ENCODE peak calls at places on chromosomes 1 and 21, in six cellular contexts. One of them, this sample, is unnamed. For H3K4me1, the result is how much of the 10 kb centered on the place peaks cover.

GRCh38 chr21:33419538-33420123 is 16.4 kb downstream of the IFNGR2 start:
- DNase-seq in esophagus squamous epithelium: no peak
- DNase-seq in H1: no peak
- DNase-seq in CD8-positive, alpha-beta memory T cell: no peak
- DNase-seq in foreskin keratinocyte: no peak
- DNase-seq in RWPE2: no peak
- DNase-seq in this sample: no peak

GRCh38 chr1:206502813-206503212 is 4.5 kb upstream of the RASSF5 start:
- DNase-seq in esophagus squamous epithelium: no peak
- DNase-seq in H1: no peak
- DNase-seq in CD8-positive, alpha-beta memory T cell: no peak
- DNase-seq in foreskin keratinocyte: no peak
- DNase-seq in RWPE2: no peak
- DNase-seq in this sample: no peak

GRCh38 chr1:218164111-218164929 is 120.8 kb upstream of the RRP15 start:
- DNase-seq in esophagus squamous epithelium: no peak
- DNase-seq in H1: peak
- DNase-seq in CD8-positive, alpha-beta memory T cell: no peak
- DNase-seq in foreskin keratinocyte: no peak
- DNase-seq in RWPE2: no peak
- DNase-seq in this sample: no peak

GRCh38 chr1:214331827-214332423 is 51.0 kb downstream of the SMYD2 start:
- DNase-seq in esophagus squamous epithelium: no peak
- DNase-seq in H1: no peak
- DNase-seq in CD8-positive, alpha-beta memory T cell: peak
- DNase-seq in foreskin keratinocyte: peak
- DNase-seq in RWPE2: no peak
- DNase-seq in this sample: peak

GRCh38 chr1:39214998-39215873 is 10.7 kb downstream of the MACF1 start:
- DNase-seq in esophagus squamous epithelium: no peak
- DNase-seq in H1: no peak
- DNase-seq in CD8-positive, alpha-beta memory T cell: peak
- DNase-seq in foreskin keratinocyte: peak
- DNase-seq in RWPE2: no peak
- DNase-seq in this sample: no peak

GRCh38 chr1:211732276-211732571 is 56.8 kb upstream of the NEK2 start:
- DNase-seq in esophagus squamous epithelium: no peak
- DNase-seq in H1: no peak
- DNase-seq in CD8-positive, alpha-beta memory T cell: no peak
- DNase-seq in foreskin keratinocyte: no peak
- DNase-seq in RWPE2: no peak
- DNase-seq in this sample: no peak

GRCh38 chr1:87644033-87644432 is 315.4 kb downstream of the LMO4 start:
- DNase-seq in esophagus squamous epithelium: no peak
- DNase-seq in H1: no peak
- DNase-seq in CD8-positive, alpha-beta memory T cell: no peak
- DNase-seq in foreskin keratinocyte: no peak
- DNase-seq in RWPE2: no peak
- DNase-seq in this sample: no peak

GRCh38 chr1:235908742-235909520 is 42.2 kb upstream of the LYST start:
- DNase-seq in esophagus squamous epithelium: no peak
- DNase-seq in H1: no peak
- DNase-seq in CD8-positive, alpha-beta memory T cell: no peak
- DNase-seq in foreskin keratinocyte: peak
- DNase-seq in RWPE2: peak
- DNase-seq in this sample: no peak

GRCh38 chr1:3688356-3688755 is 36.0 kb downstream of the TP73 start:
- DNase-seq in esophagus squamous epithelium: no peak
- DNase-seq in H1: no peak
- DNase-seq in CD8-positive, alpha-beta memory T cell: no peak
- DNase-seq in foreskin keratinocyte: no peak
- DNase-seq in RWPE2: no peak
- DNase-seq in this sample: no peak

GRCh38 chr1:162565460-162565859 is 3.9 kb downstream of the UAP1 start:
- DNase-seq in esophagus squamous epithelium: no peak
- DNase-seq in H1: no peak
- DNase-seq in CD8-positive, alpha-beta memory T cell: no peak
- DNase-seq in foreskin keratinocyte: no peak
- DNase-seq in RWPE2: no peak
- DNase-seq in this sample: no peak

GRCh38 chr1:54325705-54326461 is 80.3 kb downstream of the SSBP3 start:
- DNase-seq in esophagus squamous epithelium: no peak
- DNase-seq in H1: no peak
- DNase-seq in CD8-positive, alpha-beta memory T cell: no peak
- DNase-seq in foreskin keratinocyte: no peak
- DNase-seq in RWPE2: no peak
- DNase-seq in this sample: no peak
- H3K27ac ChIP-seq in esophagus squamous epithelium: peak
- H3K27ac ChIP-seq in H1: no peak
- H3K27ac ChIP-seq in CD8-positive, alpha-beta memory T cell: no peak
- H3K27ac ChIP-seq in foreskin keratinocyte: no peak
- H3K27ac ChIP-seq in RWPE2: no peak
- H3K27ac ChIP-seq in this sample: no peak

GRCh38 chr1:169484683-169485426 is 889 bp downstream of the SLC19A2 start:
- DNase-seq in esophagus squamous epithelium: no peak
- DNase-seq in H1: no peak
- DNase-seq in CD8-positive, alpha-beta memory T cell: peak
- DNase-seq in foreskin keratinocyte: peak
- DNase-seq in RWPE2: no peak
- DNase-seq in this sample: no peak

GRCh38 chr1:169484107-169484506 is 1.6 kb downstream of the SLC19A2 start:
- DNase-seq in esophagus squamous epithelium: no peak
- DNase-seq in H1: no peak
- DNase-seq in CD8-positive, alpha-beta memory T cell: no peak
- DNase-seq in foreskin keratinocyte: peak
- DNase-seq in RWPE2: no peak
- DNase-seq in this sample: no peak

GRCh38 chr1:169486281-169486904 is 649 bp upstream of the SLC19A2 start:
- DNase-seq in esophagus squamous epithelium: no peak
- DNase-seq in H1: no peak
- DNase-seq in CD8-positive, alpha-beta memory T cell: no peak
- DNase-seq in foreskin keratinocyte: no peak
- DNase-seq in RWPE2: no peak
- DNase-seq in this sample: no peak

GRCh38 chr1:169487153-169487552 is 1.4 kb upstream of the SLC19A2 start:
- DNase-seq in esophagus squamous epithelium: no peak
- DNase-seq in H1: no peak
- DNase-seq in CD8-positive, alpha-beta memory T cell: no peak
- DNase-seq in foreskin keratinocyte: no peak
- DNase-seq in RWPE2: no peak
- DNase-seq in this sample: no peak

GRCh38 chr1:169485427-169486280 is at the start of gene SLC19A2:
- DNase-seq in esophagus squamous epithelium: peak
- DNase-seq in H1: peak
- DNase-seq in CD8-positive, alpha-beta memory T cell: peak
- DNase-seq in foreskin keratinocyte: peak
- DNase-seq in RWPE2: peak
- DNase-seq in this sample: peak
- H3K4me1 ChIP-seq in esophagus squamous epithelium: under half
- H3K4me1 ChIP-seq in H1: under half
- H3K4me1 ChIP-seq in CD8-positive, alpha-beta memory T cell: under half
- H3K4me1 ChIP-seq in foreskin keratinocyte: under half
- H3K4me1 ChIP-seq in RWPE2: under half
- H3K4me1 ChIP-seq in this sample: under half

GRCh38 chr1:186438567-186438966 is 22.3 kb downstream of the PDC start:
- DNase-seq in esophagus squamous epithelium: no peak
- DNase-seq in H1: no peak
- DNase-seq in CD8-positive, alpha-beta memory T cell: no peak
- DNase-seq in foreskin keratinocyte: no peak
- DNase-seq in RWPE2: no peak
- DNase-seq in this sample: no peak

GRCh38 chr1:186446138-186446537 is 14.8 kb downstream of the PDC start:
- DNase-seq in esophagus squamous epithelium: no peak
- DNase-seq in H1: no peak
- DNase-seq in CD8-positive, alpha-beta memory T cell: no peak
- DNase-seq in foreskin keratinocyte: no peak
- DNase-seq in RWPE2: no peak
- DNase-seq in this sample: no peak

GRCh38 chr1:186442651-186443114 is 18.2 kb downstream of the PDC start:
- DNase-seq in esophagus squamous epithelium: no peak
- DNase-seq in H1: no peak
- DNase-seq in CD8-positive, alpha-beta memory T cell: no peak
- DNase-seq in foreskin keratinocyte: peak
- DNase-seq in RWPE2: no peak
- DNase-seq in this sample: no peak

GRCh38 chr1:186440584-186440983 is 20.3 kb downstream of the PDC start:
- DNase-seq in esophagus squamous epithelium: no peak
- DNase-seq in H1: no peak
- DNase-seq in CD8-positive, alpha-beta memory T cell: no peak
- DNase-seq in foreskin keratinocyte: peak
- DNase-seq in RWPE2: no peak
- DNase-seq in this sample: no peak

DNA sequence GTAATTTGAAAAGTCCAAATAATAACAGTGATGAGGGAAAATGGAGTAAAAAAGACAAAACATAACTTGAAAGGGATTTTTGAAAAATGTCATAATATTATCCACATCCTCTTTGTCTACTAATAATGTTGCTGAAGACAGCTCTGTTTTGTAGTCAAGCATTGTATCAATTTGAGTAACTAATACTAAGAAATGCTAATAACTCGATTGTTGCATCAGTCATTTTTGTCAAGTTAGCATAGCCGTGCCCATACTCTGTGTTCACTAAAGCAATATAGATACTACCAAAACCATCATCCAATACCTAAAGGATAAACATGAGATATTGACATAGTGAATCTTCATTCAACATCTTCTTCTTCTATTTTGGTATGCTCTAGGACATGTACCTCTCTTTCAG is 17.3 kb downstream of the PDC start:
- DNase-seq in esophagus squamous epithelium: no peak
- DNase-seq in H1: no peak
- DNase-seq in CD8-positive, alpha-beta memory T cell: no peak
- DNase-seq in foreskin keratinocyte: no peak
- DNase-seq in RWPE2: no peak
- DNase-seq in this sample: no peak
- H3K27ac ChIP-seq in esophagus squamous epithelium: no peak
- H3K27ac ChIP-seq in H1: no peak
- H3K27ac ChIP-seq in CD8-positive, alpha-beta memory T cell: no peak
- H3K27ac ChIP-seq in foreskin keratinocyte: no peak
- H3K27ac ChIP-seq in RWPE2: no peak
- H3K27ac ChIP-seq in this sample: no peak

DNA sequence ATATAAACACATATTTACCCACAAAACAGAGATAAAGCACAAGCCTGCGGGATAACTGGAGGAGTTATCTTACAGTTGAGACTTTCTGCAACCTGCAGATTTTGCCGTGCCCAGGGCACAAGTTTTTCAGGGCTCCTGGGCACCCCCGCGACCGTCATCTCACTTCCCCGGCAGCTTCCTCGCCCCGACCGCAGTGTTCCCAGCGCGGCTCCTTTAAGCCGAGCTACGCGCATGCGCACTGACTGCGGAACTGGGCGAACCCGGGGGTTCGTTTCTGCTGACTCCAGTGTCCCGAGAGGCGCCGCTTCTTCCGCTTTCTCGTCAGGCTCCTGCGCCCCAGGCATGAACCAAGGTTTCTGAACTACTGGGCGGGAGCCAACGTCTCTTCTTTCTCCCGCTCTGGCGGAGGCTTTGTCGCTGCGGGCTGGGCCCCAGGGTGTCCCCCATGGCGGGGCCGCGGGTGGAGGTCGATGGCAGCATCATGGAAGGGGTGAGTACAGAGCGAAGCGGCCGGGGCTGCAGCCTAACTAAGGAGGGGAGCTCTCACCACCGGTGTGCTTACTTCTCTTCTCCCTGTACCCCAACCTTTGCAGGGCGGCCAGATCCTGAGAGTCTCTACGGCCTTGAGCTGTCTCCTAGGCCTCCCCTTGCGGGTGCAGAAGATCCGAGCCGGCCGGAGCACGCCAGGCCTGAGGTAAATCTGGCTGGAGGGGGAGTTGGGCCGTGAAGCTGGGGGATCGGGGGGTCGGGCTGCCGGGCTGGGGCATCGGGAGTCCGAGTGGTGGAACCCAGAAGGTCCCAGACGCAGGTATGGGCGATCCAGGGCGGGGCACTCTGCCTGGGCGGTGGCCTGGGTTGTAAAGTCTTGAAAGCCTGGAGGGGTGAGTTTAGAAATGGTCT is at the start of gene RTCA:
- DNase-seq in esophagus squamous epithelium: peak
- DNase-seq in H1: peak
- DNase-seq in CD8-positive, alpha-beta memory T cell: peak
- DNase-seq in foreskin keratinocyte: peak
- DNase-seq in RWPE2: peak
- DNase-seq in this sample: peak
- H3K4me1 ChIP-seq in esophagus squamous epithelium: under half
- H3K4me1 ChIP-seq in H1: under half
- H3K4me1 ChIP-seq in CD8-positive, alpha-beta memory T cell: under half
- H3K4me1 ChIP-seq in foreskin keratinocyte: under half
- H3K4me1 ChIP-seq in RWPE2: under half
- H3K4me1 ChIP-seq in this sample: under half

GRCh38 chr21:46092811-46093667 is 4.9 kb upstream of the COL6A2 start:
- DNase-seq in esophagus squamous epithelium: no peak
- DNase-seq in H1: no peak
- DNase-seq in CD8-positive, alpha-beta memory T cell: no peak
- DNase-seq in foreskin keratinocyte: no peak
- DNase-seq in RWPE2: no peak
- DNase-seq in this sample: no peak

GRCh38 chr21:46092026-46092764 is 5.7 kb upstream of the COL6A2 start:
- DNase-seq in esophagus squamous epithelium: no peak
- DNase-seq in H1: no peak
- DNase-seq in CD8-positive, alpha-beta memory T cell: no peak
- DNase-seq in foreskin keratinocyte: no peak
- DNase-seq in RWPE2: no peak
- DNase-seq in this sample: no peak

GRCh38 chr21:46093668-46094400 is 4.1 kb upstream of the COL6A2 start:
- DNase-seq in esophagus squamous epithelium: no peak
- DNase-seq in H1: no peak
- DNase-seq in CD8-positive, alpha-beta memory T cell: peak
- DNase-seq in foreskin keratinocyte: no peak
- DNase-seq in RWPE2: no peak
- DNase-seq in this sample: no peak

GRCh38 chr21:46091118-46091517 is 6.8 kb upstream of the COL6A2 start:
- DNase-seq in esophagus squamous epithelium: no peak
- DNase-seq in H1: no peak
- DNase-seq in CD8-positive, alpha-beta memory T cell: no peak
- DNase-seq in foreskin keratinocyte: no peak
- DNase-seq in RWPE2: no peak
- DNase-seq in this sample: no peak

GRCh38 chr21:46091631-46092025 is 6.3 kb upstream of the COL6A2 start:
- DNase-seq in esophagus squamous epithelium: no peak
- DNase-seq in H1: no peak
- DNase-seq in CD8-positive, alpha-beta memory T cell: no peak
- DNase-seq in foreskin keratinocyte: no peak
- DNase-seq in RWPE2: no peak
- DNase-seq in this sample: no peak
- H3K27ac ChIP-seq in esophagus squamous epithelium: peak
- H3K27ac ChIP-seq in H1: no peak
- H3K27ac ChIP-seq in CD8-positive, alpha-beta memory T cell: no peak
- H3K27ac ChIP-seq in foreskin keratinocyte: no peak
- H3K27ac ChIP-seq in RWPE2: no peak
- H3K27ac ChIP-seq in this sample: no peak

This sample was measured in effector memory CD4-positive, alpha-beta T cell.